ENCODE peak calls at places on chromosomes 13 and 19, in nine cellular contexts. S is cardiac fibroblast, A is heart right ventricle, F is neural progenitor cell, B is colonic mucosa, G is mucosa of descending colon, O is stomach, C is kidney epithelial cell, J is heart left ventricle. U is an unnamed sample.

GRCh38 chr13:51767100-51767499 is 36.9 kb downstream of the DHRS12 start:
- DNase-seq in S (no peak), A (no peak), F (peak), B (no peak), G (no peak), O (no peak), C (no peak), J (no peak), U (no peak)

GRCh38 chr19:1074512-1075283 is 7.7 kb downstream of the ARHGAP45 start:
- DNase-seq in S (no peak), A (peak), F (no peak), B (peak), G (peak), O (peak), C (no peak), J (peak), U (no peak)

GRCh38 chr19:1261863-1262686 is 7.1 kb upstream of the CIRBP start:
- DNase-seq in S (peak), A (peak), F (peak), B (peak), G (peak), O (peak), C (no peak), J (peak), U (no peak)

GRCh38 chr19:17843908-17844490 is 3.8 kb downstream of the JAK3 start:
- DNase-seq in S (no peak), A (no peak), F (no peak), B (no peak), G (no peak), O (no peak), C (no peak), J (no peak), U (no peak)

GRCh38 chr13:80665792-80666333 is 324.9 kb upstream of the SPRY2 start:
- DNase-seq in S (no peak), A (no peak), F (no peak), B (no peak), G (no peak), O (no peak), C (no peak), J (no peak), U (no peak)

GRCh38 chr19:21460686-21461085 is 44.7 kb upstream of the ZNF429 start:
- DNase-seq in S (no peak), A (no peak), F (no peak), B (no peak), G (no peak), O (no peak), C (no peak), J (no peak), U (no peak)

GRCh38 chr13:46751811-46752635 is 44.9 kb downstream of the ESD start:
- DNase-seq in S (no peak), A (no peak), F (peak), B (no peak), G (no peak), O (no peak), C (no peak), J (no peak), U (no peak)

GRCh38 chr19:13162749-13163608 is 12.8 kb downstream of the IER2 start:
- DNase-seq in S (peak), A (peak), F (peak), B (peak), G (peak), O (peak), C (peak), J (peak), U (peak)

GRCh38 chr19:55178781-55179569 is 1.1 kb downstream of the SYT5 start:
- DNase-seq in S (peak), A (peak), F (peak), B (peak), G (peak), O (peak), C (no peak), J (peak), U (peak)

GRCh38 chr13:100196380-100196779 is 107.5 kb downstream of the PCCA start:
- DNase-seq in S (no peak), A (no peak), F (no peak), B (no peak), G (no peak), O (no peak), C (no peak), J (no peak), U (no peak)

GRCh38 chr13:41966671-41967070 is 5.8 kb upstream of the VWA8 start:
- DNase-seq in S (no peak), A (no peak), F (no peak), B (no peak), G (no peak), O (no peak), C (no peak), J (no peak), U (no peak)

GRCh38 chr19:40803857-40804782 is 5.1 kb downstream of the EGLN2 start:
- DNase-seq in S (no peak), A (peak), F (no peak), B (peak), G (peak), O (peak), C (no peak), J (peak), U (no peak)

GRCh38 chr13:23619073-23619855 is 49.1 kb downstream of the TNFRSF19 start:
- DNase-seq in S (no peak), A (no peak), F (no peak), B (no peak), G (no peak), O (no peak), C (no peak), J (no peak), U (peak)

GRCh38 chr13:21522847-21523246 is 63.7 kb upstream of the ZDHHC20 start:
- DNase-seq in S (no peak), A (no peak), F (no peak), B (no peak), G (no peak), O (no peak), C (no peak), J (no peak), U (no peak)

GRCh38 chr19:10961763-10962536 is 1.1 kb downstream of the SMARCA4 start:
- DNase-seq in S (no peak), A (no peak), F (peak), B (no peak), G (no peak), O (no peak), C (no peak), J (no peak), U (peak)

GRCh38 chr13:72651196-72651595 is 76.2 kb downstream of the MZT1 start:
- DNase-seq in S (no peak), A (no peak), F (peak), B (no peak), G (no peak), O (no peak), C (no peak), J (no peak), U (peak)

GRCh38 chr13:74215420-74215819 is 81.2 kb upstream of the KLF12 start:
- DNase-seq in S (no peak), A (no peak), F (no peak), B (no peak), G (no peak), O (no peak), C (no peak), J (no peak), U (no peak)

GRCh38 chr13:74214321-74214720 is 80.1 kb upstream of the KLF12 start:
- DNase-seq in S (no peak), A (no peak), F (no peak), B (no peak), G (no peak), O (no peak), C (no peak), J (no peak), U (no peak)

GRCh38 chr13:74206061-74206561 is 71.9 kb upstream of the KLF12 start:
- DNase-seq in S (peak), A (no peak), F (peak), B (no peak), G (no peak), O (no peak), C (no peak), J (no peak), U (peak)

GRCh38 chr13:74206855-74207254 is 72.7 kb upstream of the KLF12 start:
- DNase-seq in S (no peak), A (no peak), F (no peak), B (no peak), G (no peak), O (no peak), C (no peak), J (no peak), U (no peak)

GRCh38 chr13:74210693-74211393 is 76.6 kb upstream of the KLF12 start:
- DNase-seq in S (peak), A (no peak), F (no peak), B (no peak), G (no peak), O (peak), C (no peak), J (no peak), U (peak)
- H3K4me3 ChIP-seq in S (no peak), A (no peak), F (no peak), B (no peak), G (no peak), O (no peak), C (no peak), J (no peak), U (no peak)

DNA sequence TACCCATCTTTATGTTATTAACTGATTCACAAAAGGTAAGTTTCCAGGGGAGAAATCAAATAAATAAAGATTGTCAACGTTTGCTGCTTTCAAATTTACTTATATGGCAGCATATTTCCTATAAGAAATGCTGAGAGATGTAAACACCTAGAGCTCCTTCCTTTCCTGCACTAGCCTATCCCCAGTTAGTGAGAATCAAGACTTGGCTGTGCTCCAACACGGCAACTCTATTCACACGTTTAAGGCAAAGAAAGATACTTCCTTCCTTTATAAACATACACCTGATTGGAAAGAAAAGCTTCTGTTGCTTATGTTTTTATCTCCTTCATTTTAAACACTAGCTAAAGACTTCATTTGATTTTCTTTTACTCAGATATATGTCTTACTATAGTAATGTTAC is 107.0 kb downstream of the PCDH9 start:
- DNase-seq in S (no peak), A (no peak), F (no peak), B (no peak), G (no peak), O (peak), C (no peak), J (no peak), U (no peak)
- H3K4me3 ChIP-seq in S (no peak), A (no peak), F (no peak), B (no peak), G (no peak), O (no peak), C (no peak), J (no peak), U (no peak)

GRCh38 chr13:76980075-76980718 is 11.7 kb upstream of the CLN5 start:
- DNase-seq in S (peak), A (peak), F (peak), B (peak), G (peak), O (peak), C (no peak), J (peak), U (peak)
- H3K4me3 ChIP-seq in S (peak), A (peak), F (no peak), B (peak), G (no peak), O (peak), C (peak), J (peak), U (peak)

GRCh38 chr19:8113017-8113416 is 36.4 kb downstream of the FBN3 start:
- DNase-seq in S (no peak), A (no peak), F (no peak), B (no peak), G (peak), O (no peak), C (no peak), J (no peak), U (no peak)
- H3K4me3 ChIP-seq in S (no peak), A (no peak), F (no peak), B (no peak), G (no peak), O (no peak), C (no peak), J (no peak), U (no peak)

GRCh38 chr19:6772028-6772865 is at the start of gene VAV1:
- DNase-seq in S (no peak), A (peak), F (no peak), B (peak), G (peak), O (peak), C (no peak), J (peak), U (no peak)
- H3K4me3 ChIP-seq in S (no peak), A (peak), F (no peak), B (peak), G (peak), O (peak), C (no peak), J (peak), U (no peak)

GRCh38 chr13:19586904-19587634 is 25.7 kb upstream of the TPTE2 start:
- DNase-seq in S (no peak), A (peak), F (no peak), B (peak), G (peak), O (peak), C (no peak), J (no peak), U (no peak)

DNA sequence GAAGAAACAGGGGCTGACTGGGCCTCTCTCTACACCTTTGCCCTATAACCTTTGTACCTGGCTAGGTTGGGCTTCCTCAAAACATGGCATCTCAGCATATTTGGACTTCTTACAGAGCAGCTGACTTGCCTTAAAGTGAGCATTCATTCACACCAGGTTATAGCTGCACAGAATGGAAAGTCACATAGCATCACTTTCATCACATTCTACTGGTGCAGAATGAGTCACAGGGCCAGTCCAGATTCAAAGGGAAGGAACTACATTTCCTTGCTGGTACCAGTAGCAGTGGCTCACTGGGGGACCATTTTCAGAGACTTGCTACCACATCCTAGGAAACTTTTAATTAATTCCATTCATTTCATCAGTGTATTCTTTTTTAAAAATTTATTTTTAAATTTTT is 20.3 kb upstream of the TPTE2 start:
- DNase-seq in S (no peak), A (no peak), F (no peak), B (no peak), G (no peak), O (no peak), C (no peak), J (no peak), U (no peak)
- H3K4me3 ChIP-seq in S (no peak), A (no peak), F (no peak), B (no peak), G (no peak), O (no peak), C (no peak), J (no peak), U (no peak)

GRCh38 chr13:94967183-94968039 is 255.1 kb upstream of the SOX21 start:
- DNase-seq in S (peak), A (no peak), F (peak), B (no peak), G (no peak), O (peak), C (no peak), J (no peak), U (peak)
- H3K4me3 ChIP-seq in S (no peak), A (peak), F (peak), B (no peak), G (no peak), O (peak), C (peak), J (peak), U (peak)

GRCh38 chr19:54074851-54075250 is 6.3 kb downstream of the TARM1 start:
- DNase-seq in S (no peak), A (no peak), F (no peak), B (no peak), G (no peak), O (no peak), C (no peak), J (no peak), U (no peak)
- H3K4me3 ChIP-seq in S (no peak), A (no peak), F (no peak), B (no peak), G (no peak), O (no peak), C (no peak), J (no peak), U (no peak)

GRCh38 chr13:112885782-112886268 is 83.2 kb upstream of the MCF2L start:
- DNase-seq in S (peak), A (peak), F (peak), B (peak), G (peak), O (peak), C (peak), J (peak), U (peak)
- H3K4me3 ChIP-seq in S (peak), A (peak), F (peak), B (no peak), G (no peak), O (peak), C (peak), J (peak), U (peak)

U was measured in fibroblast of pulmonary artery.